ENCODE peak calls at places on chromosome 19, in seven cellular contexts. D is GM12891, Q is gastrocnemius medialis, G is Peyer's patch, Y is breast epithelium, H is transverse colon, B is NB4. R is an unnamed sample.

GRCh38 chr19:33214621-33215020 is 11.0 kb downstream of the SLC7A10 start:
- DNase-seq in D (no peak), Q (no peak), G (no peak), Y (no peak), H (no peak), B (peak; percentile 64), R (no peak)

GRCh38 chr19:33227242-33227650 is 1.6 kb upstream of the SLC7A10 start:
- DNase-seq in D (no peak), Q (no peak), G (no peak), Y (no peak), H (no peak), B (no peak), R (no peak)

GRCh38 chr19:34577531-34578101 is 96.1 kb downstream of the WTIP start:
- DNase-seq in D (no peak), Q (no peak), G (no peak), Y (no peak), H (no peak), B (no peak), R (no peak)

GRCh38 chr19:55460670-55461258 is 678 bp downstream of the ISOC2 start:
- DNase-seq in D (no peak), Q (peak; percentile 71), G (peak; percentile 55), Y (peak; percentile 82), H (peak; percentile 86), B (peak; percentile 72), R (peak; percentile 96)

GRCh38 chr19:37813340-37813739 is 34.0 kb upstream of the ZNF573 start:
- DNase-seq in D (no peak), Q (no peak), G (no peak), Y (no peak), H (no peak), B (no peak), R (no peak)

GRCh38 chr19:58330458-58330857 is 3.7 kb downstream of the ZSCAN22 start:
- DNase-seq in D (no peak), Q (no peak), G (no peak), Y (no peak), H (no peak), B (no peak), R (no peak)

GRCh38 chr19:34596115-34596514 is 80.8 kb downstream of the SCGB2B2 start:
- DNase-seq in D (no peak), Q (no peak), G (no peak), Y (no peak), H (no peak), B (no peak), R (no peak)

GRCh38 chr19:55258476-55258827 is 365 bp downstream of the PPP6R1 start:
- DNase-seq in D (no peak), Q (no peak), G (peak; percentile 39), Y (no peak), H (no peak), B (no peak), R (no peak)

GRCh38 chr19:3387645-3388589 is 21.5 kb downstream of the NFIC start:
- DNase-seq in D (no peak), Q (peak; percentile 93), G (no peak), Y (peak; percentile 93), H (peak; percentile 89), B (no peak), R (peak; percentile 96)

GRCh38 chr19:49016067-49016839 is 638 bp downstream of the LHB start:
- DNase-seq in D (no peak), Q (no peak), G (no peak), Y (no peak), H (no peak), B (no peak), R (no peak)

GRCh38 chr19:49019242-49019932 is 2.5 kb upstream of the LHB start:
- DNase-seq in D (no peak), Q (peak; percentile 59), G (peak; percentile 71), Y (no peak), H (peak; percentile 84), B (peak; percentile 46), R (no peak)

GRCh38 chr19:49017041-49017665 is at the start of gene LHB:
- DNase-seq in D (no peak), Q (no peak), G (no peak), Y (no peak), H (no peak), B (no peak), R (no peak)

GRCh38 chr19:49020342-49020741 is 3.5 kb upstream of the LHB start:
- DNase-seq in D (no peak), Q (no peak), G (no peak), Y (no peak), H (no peak), B (no peak), R (no peak)

GRCh38 chr19:49017666-49018351 is 918 bp upstream of the LHB start:
- DNase-seq in D (peak; percentile 89), Q (no peak), G (peak; percentile 49), Y (no peak), H (peak; percentile 49), B (peak; percentile 81), R (no peak)
- TF ChIP-seq POLR2A in D (no peak), Q (no peak), G (no peak), Y (no peak), H (no peak), B (no peak), R (no peak)

GRCh38 chr19:1569997-1570396 is 1.9 kb upstream of the MEX3D start:
- DNase-seq in D (no peak), Q (no peak), G (no peak), Y (no peak), H (no peak), B (no peak), R (no peak)

GRCh38 chr19:1566392-1567115 is 1.6 kb downstream of the MEX3D start:
- DNase-seq in D (no peak), Q (no peak), G (no peak), Y (peak; percentile 86), H (peak; percentile 59), B (no peak), R (peak; percentile 88)

GRCh38 chr19:1567116-1567847 is 843 bp downstream of the MEX3D start:
- DNase-seq in D (no peak), Q (no peak), G (no peak), Y (no peak), H (peak; percentile 47), B (no peak), R (no peak)

GRCh38 chr19:1567848-1568227 is 287 bp downstream of the MEX3D start:
- DNase-seq in D (no peak), Q (no peak), G (no peak), Y (no peak), H (no peak), B (no peak), R (no peak)

GRCh38 chr19:1568320-1569019 is at the start of gene MEX3D:
- DNase-seq in D (peak; percentile 99), Q (peak; percentile 37), G (peak; percentile 82), Y (peak; percentile 71), H (peak; percentile 87), B (peak; percentile 63), R (peak; percentile 89)
- TF ChIP-seq POLR2A in D (no peak), Q (no peak), G (no peak), Y (no peak), H (no peak), B (peak; percentile 33), R (no peak)

GRCh38 chr19:50882188-50882587 is 8.9 kb downstream of the KLK2 start:
- DNase-seq in D (no peak), Q (no peak), G (no peak), Y (no peak), H (no peak), B (no peak), R (no peak)
- TF ChIP-seq POLR2A in D (no peak), Q (no peak), G (no peak), Y (no peak), H (no peak), B (no peak), R (no peak)

GRCh38 chr19:8453616-8454015 is 8.8 kb downstream of the HNRNPM start:
- DNase-seq in D (no peak), Q (no peak), G (no peak), Y (no peak), H (no peak), B (no peak), R (peak; percentile 39)
- TF ChIP-seq POLR2A in D (no peak), Q (no peak), G (no peak), Y (no peak), H (no peak), B (no peak), R (no peak)

GRCh38 chr19:35612559-35613321 is at the start of gene HAUS5:
- DNase-seq in D (peak; percentile 94), Q (peak; percentile 82), G (peak; percentile 97), Y (peak; percentile 95), H (peak; percentile 96), B (peak; percentile 88), R (peak; percentile 96)

GRCh38 chr19:35609881-35610353 is 2.6 kb upstream of the HAUS5 start:
- DNase-seq in D (no peak), Q (no peak), G (peak; percentile 52), Y (no peak), H (no peak), B (no peak), R (no peak)

GRCh38 chr19:35615036-35615435 is 2.5 kb downstream of the HAUS5 start:
- DNase-seq in D (no peak), Q (no peak), G (no peak), Y (no peak), H (no peak), B (no peak), R (no peak)

GRCh38 chr19:35613574-35613973 is 1.0 kb downstream of the HAUS5 start:
- DNase-seq in D (no peak), Q (no peak), G (no peak), Y (no peak), H (no peak), B (no peak), R (no peak)

DNA sequence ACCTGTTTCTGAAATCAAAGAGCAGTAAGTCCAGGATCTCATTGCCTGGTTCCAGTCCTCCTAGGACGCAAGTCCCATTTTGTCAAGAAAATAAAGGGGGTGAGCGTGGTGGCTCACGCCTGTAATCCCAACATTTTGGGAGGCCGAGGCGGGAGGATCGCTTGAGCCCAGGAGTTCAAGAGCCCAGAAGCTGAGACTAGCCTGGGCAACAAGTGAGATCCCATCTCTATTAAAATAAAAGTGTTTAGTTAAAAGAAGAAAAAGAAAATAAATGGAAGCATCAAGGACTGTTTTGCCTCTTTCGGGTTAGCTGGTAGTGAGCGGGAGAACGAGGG is 344 bp upstream of the HAUS5 start:
- DNase-seq in D (no peak), Q (no peak), G (no peak), Y (no peak), H (no peak), B (no peak), R (no peak)
- TF ChIP-seq POLR2A in D (no peak), Q (no peak), G (no peak), Y (no peak), H (no peak), B (no peak), R (no peak)

R was measured in sigmoid colon.